ENCODE peak calls at places on chromosomes 11 and 22, in nine cellular contexts. P, D, B, X, H, A, I, W and M are unnamed samples.
A peak's percentile ranks its signal among the peaks of the same experiment; 100 is the strongest.

GRCh38 chr22:31995046-31995445 is 48.0 kb upstream of the SLC5A1 start:
- DNase-seq in W (no peak), P (no peak), D (no peak), I (no peak), X (no peak), H (no peak), A (no peak), B (no peak), M (no peak)

GRCh38 chr11:7348432-7349298 is 97.0 kb downstream of the SYT9 start:
- DNase-seq in D (no peak), P (peak; percentile 41), I (no peak), X (no peak), W (no peak), A (peak; percentile 25), B (no peak), H (no peak), M (no peak)

GRCh38 chr11:32151036-32151435 is 60.2 kb downstream of the RCN1 start:
- DNase-seq in W (no peak), A (no peak), P (no peak), H (no peak), B (no peak), I (no peak), D (no peak), X (no peak), M (no peak)

GRCh38 chr11:125799808-125800207 is 11.9 kb downstream of the PATE3 start:
- DNase-seq in I (no peak), H (no peak), W (no peak), P (no peak), D (no peak), X (no peak), B (no peak), A (no peak), M (no peak)

GRCh38 chr11:15972838-15973237 is 383.5 kb downstream of the SOX6 start:
- DNase-seq in H (no peak), W (no peak), I (no peak), X (no peak), B (no peak), D (no peak), A (no peak), P (peak; percentile 63), M (no peak)

GRCh38 chr11:16587670-16588069 is 150.8 kb upstream of the C11orf58 start:
- DNase-seq in X (no peak), D (no peak), I (no peak), P (peak; percentile 77), A (no peak), B (peak; percentile 17), H (no peak), W (no peak), M (no peak)

GRCh38 chr22:49767355-49768062 is 60.2 kb downstream of the BRD1 start:
- DNase-seq in P (peak; percentile 37), A (peak; percentile 72), W (peak; percentile 74), D (no peak), B (no peak), X (no peak), H (no peak), I (peak; percentile 13), M (peak; percentile 50)

GRCh38 chr11:101913631-101914030 is 1.2 kb upstream of the CEP126 start:
- DNase-seq in H (no peak), I (no peak), W (no peak), D (no peak), P (no peak), B (no peak), A (no peak), X (no peak), M (no peak)

GRCh38 chr11:24859801-24860300 is 363.0 kb downstream of the LUZP2 start:
- DNase-seq in X (no peak), H (no peak), A (no peak), D (no peak), B (no peak), P (no peak), W (no peak), I (no peak), M (no peak)

GRCh38 chr22:21652547-21653545 is 10.7 kb downstream of the SDF2L1 start:
- DNase-seq in W (peak; percentile 67), D (no peak), A (no peak), I (no peak), B (no peak), P (peak; percentile 27), H (no peak), X (no peak), M (no peak)

GRCh38 chr11:130261546-130261945 is 53.2 kb downstream of the ZBTB44 start:
- DNase-seq in A (no peak), H (no peak), W (no peak), B (no peak), X (no peak), I (no peak), D (no peak), P (no peak), M (no peak)

GRCh38 chr22:25630446-25630845 is 66.0 kb downstream of the GRK3 start:
- DNase-seq in D (no peak), I (no peak), B (no peak), X (no peak), W (no peak), H (no peak), A (no peak), P (no peak), M (no peak)

GRCh38 chr22:23066200-23067022 is 3.9 kb upstream of the GNAZ start:
- DNase-seq in B (no peak), X (peak; percentile 15), P (no peak), H (no peak), D (no peak), A (no peak), I (no peak), W (no peak), M (peak; percentile 17)

GRCh38 chr11:2929511-2929879 is 275 bp upstream of the PHLDA2 start:
- DNase-seq in I (no peak), H (no peak), B (peak; percentile 83), D (peak; percentile 85), W (no peak), A (peak; percentile 69), X (peak; percentile 55), P (peak; percentile 68), M (peak; percentile 75)

GRCh38 chr11:62556872-62557631 is 10.4 kb upstream of the AHNAK start:
- DNase-seq in P (no peak), W (no peak), B (no peak), D (no peak), H (no peak), A (no peak), I (peak; percentile 17), X (no peak), M (no peak)

GRCh38 chr11:106491751-106492150 is 414.3 kb downstream of the AASDHPPT start:
- DNase-seq in X (no peak), P (no peak), D (no peak), B (no peak), I (no peak), A (no peak), H (no peak), W (no peak), M (no peak)

GRCh38 chr22:47659467-47660302 is 897.2 kb downstream of the TBC1D22A start:
- DNase-seq in I (no peak), D (no peak), X (no peak), A (no peak), H (no peak), B (no peak), P (no peak), W (no peak), M (no peak)

GRCh38 chr11:111429066-111429506 is 50.0 kb upstream of the POU2AF1 start:
- DNase-seq in I (no peak), B (peak; percentile 64), D (peak; percentile 86), P (peak; percentile 66), H (no peak), W (peak; percentile 83), X (peak; percentile 77), A (peak; percentile 42), M (no peak)
- H3K27ac ChIP-seq in I (no peak overlapping the region), B (no peak overlapping the region), D (no peak overlapping the region), P (no peak overlapping the region), H (no peak overlapping the region), W (no peak overlapping the region), X (no peak overlapping the region), A (no peak overlapping the region), M (no peak overlapping the region)

GRCh38 chr11:115939726-115940421 is 435.7 kb upstream of the CADM1 start:
- DNase-seq in D (no peak), I (no peak), A (no peak), H (no peak), X (no peak), P (no peak), B (no peak), W (no peak), M (no peak)
- H3K27ac ChIP-seq in D (no peak overlapping the region), I (no peak overlapping the region), A (no peak overlapping the region), H (peak overlapping the region; percentile 34), X (no peak overlapping the region), P (no peak overlapping the region), B (no peak overlapping the region), W (no peak overlapping the region), M (no peak overlapping the region)

GRCh38 chr11:6333112-6333511 is 12.8 kb upstream of the CAVIN3 start:
- DNase-seq in P (no peak), D (no peak), I (no peak), H (no peak), W (peak; percentile 6), B (no peak), A (peak; percentile 26), X (no peak), M (no peak)

GRCh38 chr11:6332066-6332465 is 11.8 kb upstream of the CAVIN3 start:
- DNase-seq in A (no peak), W (peak; percentile 7), D (no peak), P (no peak), H (no peak), B (no peak), X (no peak), I (no peak), M (no peak)

GRCh38 chr11:6334806-6335205 is 14.5 kb upstream of the CAVIN3 start:
- DNase-seq in X (no peak), B (no peak), A (no peak), P (no peak), I (no peak), H (no peak), W (no peak), D (no peak), M (no peak)

DNA sequence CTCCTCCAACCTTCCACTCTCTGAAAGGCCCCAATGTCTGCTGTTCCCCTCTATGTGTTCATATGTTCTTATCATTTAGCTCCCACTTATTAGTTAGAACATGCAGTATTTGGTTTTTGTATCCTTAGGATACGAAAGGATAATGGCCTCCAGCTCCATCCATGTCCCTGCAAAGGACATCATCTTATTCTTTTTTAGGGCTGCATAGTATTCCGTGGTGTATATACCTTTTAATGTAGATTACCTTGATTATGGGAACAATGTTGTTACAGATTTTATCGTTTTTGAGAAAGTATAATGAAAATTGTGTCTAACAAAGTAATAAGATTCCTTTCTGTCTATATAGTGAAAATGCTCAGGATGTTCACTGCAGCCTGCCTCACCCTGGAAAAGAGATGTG is 16.0 kb upstream of the CAVIN3 start:
- DNase-seq in P (no peak), X (no peak), H (no peak), D (no peak), W (no peak), A (no peak), I (no peak), B (no peak), M (no peak)
- H3K27ac ChIP-seq in P (no peak overlapping the region), X (no peak overlapping the region), H (no peak overlapping the region), D (no peak overlapping the region), W (no peak overlapping the region), A (no peak overlapping the region), I (no peak overlapping the region), B (no peak overlapping the region), M (no peak overlapping the region)

DNA sequence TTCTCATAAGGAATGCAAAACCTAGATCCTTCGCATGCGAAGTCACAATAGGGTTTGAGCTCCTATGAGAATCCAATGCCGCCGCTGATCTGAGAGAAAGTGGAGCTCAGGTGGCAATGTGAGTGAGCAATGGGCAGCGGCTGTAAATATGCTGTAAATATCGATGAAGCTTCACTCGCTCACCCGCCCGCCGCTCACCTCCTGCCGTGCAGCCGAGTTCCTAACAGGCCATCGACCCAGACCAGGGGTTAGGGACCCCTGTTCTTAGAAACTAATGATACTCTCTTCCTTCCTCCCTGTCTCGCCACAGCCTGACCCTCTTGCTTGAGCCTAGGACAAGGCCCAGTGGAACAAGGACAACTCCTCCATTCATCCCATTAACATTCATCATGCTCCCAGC is 9.5 kb upstream of the PLA2G6 start:
- DNase-seq in B (no peak), W (no peak), X (no peak), A (no peak), H (no peak), I (no peak), P (no peak), D (no peak), M (no peak)
- H3K27ac ChIP-seq in B (no peak overlapping the region), W (no peak overlapping the region), X (no peak overlapping the region), A (no peak overlapping the region), H (no peak overlapping the region), I (no peak overlapping the region), P (no peak overlapping the region), D (no peak overlapping the region), M (no peak overlapping the region)